ENCODE peak calls at places on chromosomes 3 and 15, in four cellular contexts. One of them, this sample, is unnamed.
A peak's percentile ranks its signal among the peaks of the same experiment; 100 is the strongest.

GRCh38 chr3:113825090-113825489 is 13.5 kb upstream of the GRAMD1C start:
- DNase-seq in HepG2: no peak
- DNase-seq in GM12878: peak; percentile 86
- DNase-seq in K562: peak; percentile 8
- DNase-seq in this sample: peak; percentile 42

GRCh38 chr15:78264304-78265136 is at the start of gene DNAJA4:
- DNase-seq in HepG2: no peak
- DNase-seq in GM12878: no peak
- DNase-seq in K562: no peak
- DNase-seq in this sample: no peak

GRCh38 chr3:139238281-139239030 is 105.4 kb upstream of the MRPS22 start:
- DNase-seq in HepG2: no peak
- DNase-seq in GM12878: no peak
- DNase-seq in K562: no peak
- DNase-seq in this sample: no peak

GRCh38 chr15:74809951-74810350 is 2.7 kb upstream of the LMAN1L start:
- DNase-seq in HepG2: no peak
- DNase-seq in GM12878: no peak
- DNase-seq in K562: no peak
- DNase-seq in this sample: no peak

GRCh38 chr3:8416965-8417364 is 84.7 kb upstream of the LMCD1 start:
- DNase-seq in HepG2: no peak
- DNase-seq in GM12878: no peak
- DNase-seq in K562: peak; percentile 37
- DNase-seq in this sample: peak; percentile 7

GRCh38 chr3:44554626-44555592 is at the start of gene ZKSCAN7:
- DNase-seq in HepG2: peak; percentile 37
- DNase-seq in GM12878: no peak
- DNase-seq in K562: no peak
- DNase-seq in this sample: no peak

GRCh38 chr3:175255698-175256097 is 396.6 kb downstream of the NAALADL2 start:
- DNase-seq in HepG2: no peak
- DNase-seq in GM12878: no peak
- DNase-seq in K562: no peak
- DNase-seq in this sample: peak; percentile 2

GRCh38 chr15:70249616-70250015 is 151.9 kb upstream of the TLE3 start:
- DNase-seq in HepG2: no peak
- DNase-seq in GM12878: no peak
- DNase-seq in K562: no peak
- DNase-seq in this sample: no peak

GRCh38 chr3:188122571-188123169 is 31.3 kb upstream of the LPP start:
- DNase-seq in HepG2: peak; percentile 67
- DNase-seq in GM12878: no peak
- DNase-seq in K562: no peak
- DNase-seq in this sample: no peak

GRCh38 chr3:15804553-15805095 is 6.8 kb upstream of the ANKRD28 start:
- DNase-seq in HepG2: no peak
- DNase-seq in GM12878: peak; percentile 69
- DNase-seq in K562: no peak
- DNase-seq in this sample: no peak

GRCh38 chr3:164620956-164621355 is 457.3 kb downstream of the SI start:
- DNase-seq in HepG2: no peak
- DNase-seq in GM12878: no peak
- DNase-seq in K562: no peak
- DNase-seq in this sample: no peak

GRCh38 chr3:183698318-183698731 is 728 bp downstream of the YEATS2 start:
- DNase-seq in HepG2: no peak
- DNase-seq in GM12878: no peak
- DNase-seq in K562: peak; percentile 51
- DNase-seq in this sample: peak; percentile 33

GRCh38 chr3:55172913-55173312 is 245.1 kb upstream of the LRTM1 start:
- DNase-seq in HepG2: no peak
- DNase-seq in GM12878: no peak
- DNase-seq in K562: no peak
- DNase-seq in this sample: no peak

GRCh38 chr15:68368731-68369435 is 63.1 kb downstream of the ITGA11 start:
- DNase-seq in HepG2: no peak
- DNase-seq in GM12878: no peak
- DNase-seq in K562: no peak
- DNase-seq in this sample: no peak

GRCh38 chr15:40451497-40452158 is 10.9 kb downstream of the BAHD1 start:
- DNase-seq in HepG2: no peak
- DNase-seq in GM12878: no peak
- DNase-seq in K562: no peak
- DNase-seq in this sample: no peak

GRCh38 chr3:188925376-188925775 is 246.4 kb upstream of the TPRG1 start:
- DNase-seq in HepG2: no peak
- DNase-seq in GM12878: no peak
- DNase-seq in K562: no peak
- DNase-seq in this sample: no peak

GRCh38 chr15:33022629-33023028 is 171.9 kb downstream of the FMN1 start:
- DNase-seq in HepG2: no peak
- DNase-seq in GM12878: no peak
- DNase-seq in K562: no peak
- DNase-seq in this sample: no peak

GRCh38 chr15:31235298-31236183 is 91.1 kb upstream of the KLF13 start:
- DNase-seq in HepG2: no peak
- DNase-seq in GM12878: no peak
- DNase-seq in K562: no peak
- DNase-seq in this sample: no peak

GRCh38 chr3:123365450-123366143 is 83.3 kb downstream of the ADCY5 start:
- DNase-seq in HepG2: peak; percentile 16
- DNase-seq in GM12878: no peak
- DNase-seq in K562: peak; percentile 56
- DNase-seq in this sample: peak; percentile 42

GRCh38 chr3:43256714-43257461 is 29.5 kb upstream of the SNRK start:
- DNase-seq in HepG2: no peak
- DNase-seq in GM12878: no peak
- DNase-seq in K562: no peak
- DNase-seq in this sample: no peak

GRCh38 chr3:32419766-32420137 is 28.1 kb downstream of the CMTM7 start:
- DNase-seq in HepG2: no peak
- DNase-seq in GM12878: no peak
- DNase-seq in K562: no peak
- DNase-seq in this sample: no peak

GRCh38 chr3:183662099-183662498 is 26.7 kb downstream of the KLHL24 start:
- DNase-seq in HepG2: no peak
- DNase-seq in GM12878: no peak
- DNase-seq in K562: no peak
- DNase-seq in this sample: no peak

GRCh38 chr3:59660852-59661624 is 611.2 kb upstream of the CFAP20DC start:
- DNase-seq in HepG2: no peak
- DNase-seq in GM12878: no peak
- DNase-seq in K562: no peak
- DNase-seq in this sample: peak; percentile 19

GRCh38 chr15:67178569-67179210 is 75.8 kb downstream of the AAGAB start:
- DNase-seq in HepG2: no peak
- DNase-seq in GM12878: no peak
- DNase-seq in K562: peak; percentile 44
- DNase-seq in this sample: peak; percentile 69

GRCh38 chr3:158152186-158152585 is 42.3 kb downstream of the RSRC1 start:
- DNase-seq in HepG2: no peak
- DNase-seq in GM12878: no peak
- DNase-seq in K562: no peak
- DNase-seq in this sample: no peak

GRCh38 chr15:71807125-71807629 is 3.2 kb upstream of the NR2E3 start:
- DNase-seq in HepG2: no peak
- DNase-seq in GM12878: no peak
- DNase-seq in K562: no peak
- DNase-seq in this sample: no peak

GRCh38 chr3:157026091-157026490 is 133.9 kb downstream of the CCNL1 start:
- DNase-seq in HepG2: no peak
- DNase-seq in GM12878: no peak
- DNase-seq in K562: no peak
- DNase-seq in this sample: no peak

GRCh38 chr3:120418866-120419490 is 31.8 kb downstream of the FSTL1 start:
- DNase-seq in HepG2: peak; percentile 76
- DNase-seq in GM12878: no peak
- DNase-seq in K562: no peak
- DNase-seq in this sample: peak; percentile 73

GRCh38 chr3:78972617-78973301 is 795.0 kb downstream of the ROBO1 start:
- DNase-seq in HepG2: peak; percentile 54
- DNase-seq in GM12878: no peak
- DNase-seq in K562: no peak
- DNase-seq in this sample: no peak

GRCh38 chr15:76340198-76340801 is 3.7 kb downstream of the ISL2 start:
- DNase-seq in HepG2: no peak
- DNase-seq in GM12878: no peak
- DNase-seq in K562: no peak
- DNase-seq in this sample: no peak

GRCh38 chr3:11996500-11996899 is 7.7 kb upstream of the SYN2 start:
- DNase-seq in HepG2: no peak
- DNase-seq in GM12878: no peak
- DNase-seq in K562: no peak
- DNase-seq in this sample: no peak

GRCh38 chr3:131402391-131403039 is 20.9 kb downstream of the NUDT16 start:
- DNase-seq in HepG2: no peak
- DNase-seq in GM12878: no peak
- DNase-seq in K562: no peak
- DNase-seq in this sample: no peak

GRCh38 chr3:43405888-43406636 is 119.7 kb downstream of the SNRK start:
- DNase-seq in HepG2: no peak
- DNase-seq in GM12878: no peak
- DNase-seq in K562: no peak
- DNase-seq in this sample: no peak

GRCh38 chr3:161600185-161600584 is 103.6 kb downstream of the OTOL1 start:
- DNase-seq in HepG2: no peak
- DNase-seq in GM12878: no peak
- DNase-seq in K562: no peak
- DNase-seq in this sample: peak; percentile 83

GRCh38 chr15:39180494-39180930 is 400.4 kb upstream of the THBS1 start:
- DNase-seq in HepG2: no peak
- DNase-seq in GM12878: no peak
- DNase-seq in K562: no peak
- DNase-seq in this sample: no peak

GRCh38 chr15:65332662-65333440 is 28.4 kb downstream of the RNU5B-1 start:
- DNase-seq in HepG2: no peak
- DNase-seq in GM12878: no peak
- DNase-seq in K562: no peak
- DNase-seq in this sample: no peak

GRCh38 chr3:8336456-8336855 is 165.2 kb upstream of the LMCD1 start:
- DNase-seq in HepG2: peak; percentile 3
- DNase-seq in GM12878: no peak
- DNase-seq in K562: peak; percentile 39
- DNase-seq in this sample: peak; percentile 7

GRCh38 chr3:185283374-185283935 is 29.6 kb upstream of the EHHADH start:
- DNase-seq in HepG2: no peak
- DNase-seq in GM12878: no peak
- DNase-seq in K562: no peak
- DNase-seq in this sample: peak; percentile 24

GRCh38 chr15:101132390-101133180 is 119.3 kb downstream of the CHSY1 start:
- DNase-seq in HepG2: no peak
- DNase-seq in GM12878: no peak
- DNase-seq in K562: no peak
- DNase-seq in this sample: no peak
- TF ChIP-seq CHD4 in HepG2: no peak
- TF ChIP-seq CHD4 in GM12878: no peak
- TF ChIP-seq CHD4 in K562: no peak
- TF ChIP-seq CHD4 in this sample: no peak

DNA sequence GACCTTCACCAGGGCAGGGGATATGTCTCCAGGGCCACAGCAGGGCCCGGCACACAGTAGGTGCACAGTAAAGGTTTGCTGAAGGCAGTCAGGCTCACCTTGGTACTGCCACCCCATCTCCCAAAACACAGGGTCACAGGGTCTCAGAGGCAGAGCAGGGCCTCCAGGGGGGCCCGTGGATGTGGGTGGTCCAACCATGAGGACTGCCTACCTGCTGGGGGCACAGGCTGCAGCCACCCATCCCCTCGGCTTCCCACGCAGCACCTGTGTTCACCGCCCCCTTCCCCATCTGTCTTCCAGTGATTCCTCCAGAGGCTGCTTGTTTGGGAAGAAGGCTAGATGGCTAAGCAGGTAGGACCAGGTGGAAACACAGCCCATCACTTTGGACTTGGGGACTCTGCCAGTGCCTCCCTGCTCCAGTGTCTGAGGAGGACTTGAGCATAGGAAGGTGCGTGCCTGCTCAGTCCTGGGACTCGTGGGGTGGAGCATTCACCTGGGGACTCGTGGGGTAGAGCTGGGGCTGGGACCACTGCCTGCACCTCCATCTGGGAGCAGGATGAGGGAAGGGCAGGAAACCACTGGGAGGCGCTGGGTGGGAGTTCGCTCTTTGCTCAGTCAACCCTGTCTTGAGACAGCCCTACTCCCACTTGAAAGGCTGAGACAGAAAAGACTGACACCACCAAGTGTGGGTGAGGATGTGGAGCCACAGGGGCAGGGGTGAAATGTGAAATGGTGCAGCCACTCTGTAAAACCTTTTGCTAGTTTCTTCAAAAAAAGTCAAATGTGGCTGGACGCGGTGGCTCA is 18.8 kb upstream of the PLXND1 start:
- DNase-seq in HepG2: no peak
- DNase-seq in GM12878: no peak
- DNase-seq in K562: no peak
- DNase-seq in this sample: no peak
- TF ChIP-seq CEBPB in HepG2: no peak
- TF ChIP-seq CEBPB in GM12878: no peak
- TF ChIP-seq CEBPB in K562: no peak
- TF ChIP-seq CEBPB in this sample: no peak

GRCh38 chr3:148723591-148723990 is 25.9 kb downstream of the AGTR1 start:
- DNase-seq in HepG2: peak; percentile 12
- DNase-seq in GM12878: no peak
- DNase-seq in K562: no peak
- DNase-seq in this sample: peak; percentile 14
- TF ChIP-seq CHD4 in HepG2: no peak
- TF ChIP-seq CHD4 in GM12878: no peak
- TF ChIP-seq CHD4 in K562: no peak
- TF ChIP-seq CHD4 in this sample: no peak

GRCh38 chr3:170047133-170047404 is 9.3 kb downstream of the GPR160 start:
- DNase-seq in HepG2: no peak
- DNase-seq in GM12878: no peak
- DNase-seq in K562: no peak
- DNase-seq in this sample: no peak

GRCh38 chr3:170052398-170052797 is 14.6 kb downstream of the GPR160 start:
- DNase-seq in HepG2: no peak
- DNase-seq in GM12878: no peak
- DNase-seq in K562: no peak
- DNase-seq in this sample: no peak

GRCh38 chr3:170046269-170047132 is 8.7 kb downstream of the GPR160 start:
- DNase-seq in HepG2: no peak
- DNase-seq in GM12878: no peak
- DNase-seq in K562: no peak
- DNase-seq in this sample: no peak

GRCh38 chr3:170050753-170051152 is 13.0 kb downstream of the GPR160 start:
- DNase-seq in HepG2: no peak
- DNase-seq in GM12878: no peak
- DNase-seq in K562: no peak
- DNase-seq in this sample: no peak

GRCh38 chr3:170049146-170050000 is 11.6 kb downstream of the GPR160 start:
- DNase-seq in HepG2: no peak
- DNase-seq in GM12878: no peak
- DNase-seq in K562: no peak
- DNase-seq in this sample: no peak
- TF ChIP-seq CEBPB in HepG2: no peak
- TF ChIP-seq CEBPB in GM12878: no peak
- TF ChIP-seq CEBPB in K562: no peak
- TF ChIP-seq CEBPB in this sample: no peak

GRCh38 chr3:129783470-129783869 is 110.0 kb downstream of the TMCC1 start:
- DNase-seq in HepG2: no peak
- DNase-seq in GM12878: no peak
- DNase-seq in K562: no peak
- DNase-seq in this sample: no peak
- TF ChIP-seq CHD4 in HepG2: no peak
- TF ChIP-seq CHD4 in GM12878: no peak
- TF ChIP-seq CHD4 in K562: no peak
- TF ChIP-seq CHD4 in this sample: no peak

This sample was measured in A549.